ENCODE peak calls at places on chromosomes 12 and 14, in ten cellular contexts. One of them, this sample, is unnamed.

GRCh38 chr14:105854600-105855245 is 328.3 kb downstream of the TMEM121 start:
- DNase-seq in upper lobe of right lung: no peak
- DNase-seq in tibial nerve: no peak
- DNase-seq in Calu3: no peak
- DNase-seq in MCF 10A: no peak
- DNase-seq in cardiac fibroblast: no peak
- DNase-seq in PC-3: no peak
- DNase-seq in WTC11: no peak
- DNase-seq in choroid plexus epithelial cell: no peak
- DNase-seq in GM13976: no peak
- DNase-seq in this sample: no peak

GRCh38 chr12:71415336-71416231 is 24.0 kb upstream of the LGR5 start:
- DNase-seq in PC-3: peak; percentile 81
- DNase-seq in MCF 10A: peak; percentile 72
- DNase-seq in choroid plexus epithelial cell: peak; percentile 77
- DNase-seq in Calu3: peak; percentile 56
- DNase-seq in WTC11: no peak
- DNase-seq in upper lobe of right lung: no peak
- DNase-seq in tibial nerve: no peak
- DNase-seq in GM13976: peak; percentile 58
- DNase-seq in cardiac fibroblast: peak; percentile 65
- DNase-seq in this sample: no peak

GRCh38 chr12:46499901-46500300 is 127.3 kb upstream of the SLC38A2 start:
- DNase-seq in PC-3: no peak
- DNase-seq in choroid plexus epithelial cell: no peak
- DNase-seq in tibial nerve: no peak
- DNase-seq in cardiac fibroblast: no peak
- DNase-seq in upper lobe of right lung: no peak
- DNase-seq in MCF 10A: no peak
- DNase-seq in Calu3: no peak
- DNase-seq in WTC11: no peak
- DNase-seq in GM13976: no peak
- DNase-seq in this sample: no peak

GRCh38 chr12:1913377-1914115 is 4.9 kb downstream of the CACNA2D4 start:
- DNase-seq in choroid plexus epithelial cell: no peak
- DNase-seq in WTC11: no peak
- DNase-seq in GM13976: peak; percentile 18
- DNase-seq in tibial nerve: no peak
- DNase-seq in Calu3: no peak
- DNase-seq in MCF 10A: no peak
- DNase-seq in PC-3: no peak
- DNase-seq in cardiac fibroblast: no peak
- DNase-seq in upper lobe of right lung: no peak
- DNase-seq in this sample: no peak

GRCh38 chr12:131133994-131134393 is 180.3 kb downstream of the ADGRD1 start:
- DNase-seq in MCF 10A: no peak
- DNase-seq in choroid plexus epithelial cell: no peak
- DNase-seq in tibial nerve: no peak
- DNase-seq in WTC11: no peak
- DNase-seq in cardiac fibroblast: no peak
- DNase-seq in Calu3: no peak
- DNase-seq in PC-3: no peak
- DNase-seq in GM13976: no peak
- DNase-seq in upper lobe of right lung: no peak
- DNase-seq in this sample: peak; percentile 25

GRCh38 chr12:18546399-18546798 is 191.4 kb downstream of the PLCZ1 start:
- DNase-seq in Calu3: no peak
- DNase-seq in tibial nerve: no peak
- DNase-seq in PC-3: peak; percentile 70
- DNase-seq in upper lobe of right lung: no peak
- DNase-seq in GM13976: no peak
- DNase-seq in cardiac fibroblast: peak; percentile 70
- DNase-seq in WTC11: no peak
- DNase-seq in choroid plexus epithelial cell: peak; percentile 91
- DNase-seq in MCF 10A: peak; percentile 38
- DNase-seq in this sample: no peak

GRCh38 chr12:51819851-51820720 is 28.4 kb downstream of the FIGNL2 start:
- DNase-seq in GM13976: no peak
- DNase-seq in PC-3: no peak
- DNase-seq in choroid plexus epithelial cell: no peak
- DNase-seq in upper lobe of right lung: peak; percentile 56
- DNase-seq in Calu3: no peak
- DNase-seq in MCF 10A: no peak
- DNase-seq in WTC11: no peak
- DNase-seq in tibial nerve: no peak
- DNase-seq in cardiac fibroblast: no peak
- DNase-seq in this sample: no peak

GRCh38 chr14:95250936-95251335 is 68.8 kb downstream of the CLMN start:
- DNase-seq in Calu3: no peak
- DNase-seq in WTC11: no peak
- DNase-seq in GM13976: no peak
- DNase-seq in choroid plexus epithelial cell: no peak
- DNase-seq in cardiac fibroblast: no peak
- DNase-seq in upper lobe of right lung: no peak
- DNase-seq in MCF 10A: no peak
- DNase-seq in tibial nerve: no peak
- DNase-seq in PC-3: no peak
- DNase-seq in this sample: no peak

GRCh38 chr12:64733857-64734256 is 25.3 kb downstream of the GNS start:
- DNase-seq in WTC11: no peak
- DNase-seq in upper lobe of right lung: no peak
- DNase-seq in choroid plexus epithelial cell: no peak
- DNase-seq in Calu3: peak; percentile 80
- DNase-seq in cardiac fibroblast: no peak
- DNase-seq in GM13976: no peak
- DNase-seq in MCF 10A: peak; percentile 99
- DNase-seq in PC-3: peak; percentile 99
- DNase-seq in tibial nerve: no peak
- DNase-seq in this sample: no peak

GRCh38 chr14:98950356-98950895 is 321.6 kb downstream of the BCL11B start:
- DNase-seq in cardiac fibroblast: no peak
- DNase-seq in tibial nerve: no peak
- DNase-seq in GM13976: no peak
- DNase-seq in upper lobe of right lung: no peak
- DNase-seq in MCF 10A: no peak
- DNase-seq in WTC11: no peak
- DNase-seq in choroid plexus epithelial cell: no peak
- DNase-seq in Calu3: no peak
- DNase-seq in PC-3: no peak
- DNase-seq in this sample: no peak

GRCh38 chr12:126554599-126554998 is 1489.4 kb downstream of the AACS start:
- DNase-seq in GM13976: no peak
- DNase-seq in upper lobe of right lung: no peak
- DNase-seq in WTC11: no peak
- DNase-seq in PC-3: no peak
- DNase-seq in choroid plexus epithelial cell: no peak
- DNase-seq in MCF 10A: no peak
- DNase-seq in cardiac fibroblast: no peak
- DNase-seq in tibial nerve: no peak
- DNase-seq in Calu3: no peak
- DNase-seq in this sample: no peak

GRCh38 chr12:43776498-43776897 is 17.7 kb downstream of the IRAK4 start:
- DNase-seq in WTC11: no peak
- DNase-seq in cardiac fibroblast: peak; percentile 42
- DNase-seq in PC-3: peak; percentile 76
- DNase-seq in choroid plexus epithelial cell: peak; percentile 58
- DNase-seq in Calu3: no peak
- DNase-seq in upper lobe of right lung: no peak
- DNase-seq in MCF 10A: peak; percentile 28
- DNase-seq in tibial nerve: no peak
- DNase-seq in GM13976: no peak
- DNase-seq in this sample: no peak
- TF ChIP-seq CTCF in WTC11: peak; percentile 28
- TF ChIP-seq CTCF in cardiac fibroblast: peak; percentile 35
- TF ChIP-seq CTCF in PC-3: peak; percentile 86
- TF ChIP-seq CTCF in choroid plexus epithelial cell: peak; percentile 55
- TF ChIP-seq CTCF in Calu3: no peak
- TF ChIP-seq CTCF in upper lobe of right lung: peak; percentile 38
- TF ChIP-seq CTCF in MCF 10A: peak; percentile 18
- TF ChIP-seq CTCF in tibial nerve: no peak
- TF ChIP-seq CTCF in GM13976: peak; percentile 31
- TF ChIP-seq CTCF in this sample: no peak

GRCh38 chr14:69876848-69877306 is 2.3 kb upstream of the SMOC1 start:
- DNase-seq in MCF 10A: no peak
- DNase-seq in tibial nerve: no peak
- DNase-seq in choroid plexus epithelial cell: no peak
- DNase-seq in GM13976: no peak
- DNase-seq in Calu3: no peak
- DNase-seq in upper lobe of right lung: no peak
- DNase-seq in WTC11: no peak
- DNase-seq in cardiac fibroblast: no peak
- DNase-seq in PC-3: no peak
- DNase-seq in this sample: no peak

GRCh38 chr14:69879175-69880047 is at the start of gene SMOC1:
- DNase-seq in GM13976: peak; percentile 79
- DNase-seq in upper lobe of right lung: no peak
- DNase-seq in Calu3: peak; percentile 96
- DNase-seq in cardiac fibroblast: peak; percentile 11
- DNase-seq in tibial nerve: no peak
- DNase-seq in PC-3: no peak
- DNase-seq in MCF 10A: peak; percentile 88
- DNase-seq in choroid plexus epithelial cell: peak; percentile 94
- DNase-seq in WTC11: peak; percentile 87
- DNase-seq in this sample: no peak

GRCh38 chr14:69880051-69880487 is 853 bp downstream of the SMOC1 start:
- DNase-seq in choroid plexus epithelial cell: peak; percentile 49
- DNase-seq in MCF 10A: peak; percentile 49
- DNase-seq in GM13976: no peak
- DNase-seq in WTC11: no peak
- DNase-seq in cardiac fibroblast: no peak
- DNase-seq in Calu3: no peak
- DNase-seq in tibial nerve: no peak
- DNase-seq in upper lobe of right lung: no peak
- DNase-seq in PC-3: no peak
- DNase-seq in this sample: no peak

GRCh38 chr14:69877492-69877891 is 1.7 kb upstream of the SMOC1 start:
- DNase-seq in WTC11: no peak
- DNase-seq in upper lobe of right lung: no peak
- DNase-seq in GM13976: peak; percentile 62
- DNase-seq in Calu3: no peak
- DNase-seq in MCF 10A: peak; percentile 62
- DNase-seq in cardiac fibroblast: peak; percentile 30
- DNase-seq in choroid plexus epithelial cell: peak; percentile 86
- DNase-seq in tibial nerve: no peak
- DNase-seq in PC-3: no peak
- DNase-seq in this sample: no peak

DNA sequence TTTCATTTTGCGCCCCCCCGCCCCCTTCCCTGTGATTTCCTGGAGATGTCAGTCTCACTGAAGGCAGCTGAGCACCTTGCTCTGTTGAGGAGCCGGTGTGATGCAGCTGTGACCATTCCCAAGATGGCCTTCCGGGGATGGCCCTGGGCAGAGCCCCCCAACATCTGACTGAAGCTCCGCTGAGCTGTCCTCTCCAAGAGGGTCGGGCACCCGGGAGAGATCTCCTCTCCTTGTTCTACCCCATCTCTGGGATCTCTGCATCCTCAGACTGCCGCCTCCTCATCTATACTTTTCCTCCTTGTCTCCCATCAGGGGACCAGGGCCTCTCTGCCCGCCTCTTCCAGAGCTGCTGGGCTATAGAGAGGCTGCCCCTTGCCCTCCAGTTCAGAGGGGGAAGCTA is 965 bp upstream of the SMOC1 start:
- DNase-seq in WTC11: no peak
- DNase-seq in choroid plexus epithelial cell: no peak
- DNase-seq in tibial nerve: no peak
- DNase-seq in MCF 10A: no peak
- DNase-seq in GM13976: no peak
- DNase-seq in upper lobe of right lung: no peak
- DNase-seq in PC-3: no peak
- DNase-seq in Calu3: no peak
- DNase-seq in cardiac fibroblast: no peak
- DNase-seq in this sample: no peak
- TF ChIP-seq CTCF in WTC11: no peak
- TF ChIP-seq CTCF in choroid plexus epithelial cell: no peak
- TF ChIP-seq CTCF in tibial nerve: no peak
- TF ChIP-seq CTCF in MCF 10A: no peak
- TF ChIP-seq CTCF in GM13976: no peak
- TF ChIP-seq CTCF in upper lobe of right lung: no peak
- TF ChIP-seq CTCF in PC-3: no peak
- TF ChIP-seq CTCF in Calu3: no peak
- TF ChIP-seq CTCF in cardiac fibroblast: no peak
- TF ChIP-seq CTCF in this sample: no peak

GRCh38 chr12:119118625-119119024 is 60.1 kb upstream of the HSPB8 start:
- DNase-seq in PC-3: no peak
- DNase-seq in WTC11: no peak
- DNase-seq in GM13976: no peak
- DNase-seq in MCF 10A: no peak
- DNase-seq in cardiac fibroblast: no peak
- DNase-seq in upper lobe of right lung: no peak
- DNase-seq in tibial nerve: no peak
- DNase-seq in choroid plexus epithelial cell: no peak
- DNase-seq in Calu3: no peak
- DNase-seq in this sample: no peak

GRCh38 chr12:119117936-119118335 is 60.8 kb upstream of the HSPB8 start:
- DNase-seq in MCF 10A: no peak
- DNase-seq in Calu3: no peak
- DNase-seq in GM13976: no peak
- DNase-seq in PC-3: no peak
- DNase-seq in tibial nerve: no peak
- DNase-seq in cardiac fibroblast: no peak
- DNase-seq in choroid plexus epithelial cell: no peak
- DNase-seq in WTC11: no peak
- DNase-seq in upper lobe of right lung: no peak
- DNase-seq in this sample: no peak

GRCh38 chr12:119113587-119113986 is 65.1 kb upstream of the HSPB8 start:
- DNase-seq in upper lobe of right lung: no peak
- DNase-seq in Calu3: no peak
- DNase-seq in cardiac fibroblast: no peak
- DNase-seq in PC-3: no peak
- DNase-seq in WTC11: no peak
- DNase-seq in MCF 10A: no peak
- DNase-seq in choroid plexus epithelial cell: no peak
- DNase-seq in tibial nerve: no peak
- DNase-seq in GM13976: no peak
- DNase-seq in this sample: no peak

GRCh38 chr12:119114294-119114693 is 64.4 kb upstream of the HSPB8 start:
- DNase-seq in tibial nerve: no peak
- DNase-seq in choroid plexus epithelial cell: no peak
- DNase-seq in Calu3: no peak
- DNase-seq in cardiac fibroblast: no peak
- DNase-seq in upper lobe of right lung: no peak
- DNase-seq in MCF 10A: no peak
- DNase-seq in PC-3: no peak
- DNase-seq in GM13976: no peak
- DNase-seq in WTC11: no peak
- DNase-seq in this sample: no peak

GRCh38 chr12:119115296-119115905 is 63.3 kb upstream of the HSPB8 start:
- DNase-seq in cardiac fibroblast: peak; percentile 59
- DNase-seq in GM13976: peak; percentile 62
- DNase-seq in PC-3: peak; percentile 74
- DNase-seq in choroid plexus epithelial cell: peak; percentile 27
- DNase-seq in MCF 10A: peak; percentile 39
- DNase-seq in WTC11: peak; percentile 69
- DNase-seq in Calu3: peak; percentile 63
- DNase-seq in tibial nerve: no peak
- DNase-seq in upper lobe of right lung: no peak
- DNase-seq in this sample: no peak
- TF ChIP-seq CTCF in cardiac fibroblast: peak; percentile 80
- TF ChIP-seq CTCF in GM13976: peak; percentile 69
- TF ChIP-seq CTCF in PC-3: peak; percentile 90
- TF ChIP-seq CTCF in choroid plexus epithelial cell: peak; percentile 73
- TF ChIP-seq CTCF in MCF 10A: peak; percentile 70
- TF ChIP-seq CTCF in WTC11: peak; percentile 80
- TF ChIP-seq CTCF in Calu3: peak; percentile 87
- TF ChIP-seq CTCF in tibial nerve: peak; percentile 71
- TF ChIP-seq CTCF in upper lobe of right lung: peak; percentile 92
- TF ChIP-seq CTCF in this sample: peak; percentile 97

GRCh38 chr12:112997506-112997905 is 19.2 kb downstream of the OAS2 start:
- DNase-seq in Calu3: no peak
- DNase-seq in WTC11: no peak
- DNase-seq in cardiac fibroblast: no peak
- DNase-seq in choroid plexus epithelial cell: no peak
- DNase-seq in tibial nerve: no peak
- DNase-seq in GM13976: no peak
- DNase-seq in PC-3: no peak
- DNase-seq in MCF 10A: no peak
- DNase-seq in upper lobe of right lung: no peak
- DNase-seq in this sample: no peak
- TF ChIP-seq CTCF in Calu3: no peak
- TF ChIP-seq CTCF in WTC11: no peak
- TF ChIP-seq CTCF in cardiac fibroblast: no peak
- TF ChIP-seq CTCF in choroid plexus epithelial cell: no peak
- TF ChIP-seq CTCF in tibial nerve: no peak
- TF ChIP-seq CTCF in GM13976: no peak
- TF ChIP-seq CTCF in PC-3: no peak
- TF ChIP-seq CTCF in MCF 10A: no peak
- TF ChIP-seq CTCF in upper lobe of right lung: no peak
- TF ChIP-seq CTCF in this sample: no peak